ENCODE peak calls at places on chromosomes 13 and 19, in five cellular contexts. K is fibroblast of villous mesenchyme, V is pancreas, M is fibroblast of pulmonary artery, X is HFF-Myc. U is an unnamed sample.

GRCh38 chr13:19158006-19158405 is 23.6 kb downstream of the TUBA3C start:
- DNase-seq in M (no peak), X (no peak), V (no peak), K (no peak), U (no peak)

GRCh38 chr13:98997738-98998641 is 20.1 kb upstream of the DOCK9 start:
- DNase-seq in K (no peak), V (no peak), X (peak), M (no peak), U (no peak)

GRCh38 chr19:39813264-39813998 is 20.5 kb downstream of the DYRK1B start:
- DNase-seq in K (no peak), V (no peak), X (no peak), M (no peak), U (no peak)

GRCh38 chr13:22915442-22916082 is 265.2 kb upstream of the SGCG start:
- DNase-seq in K (peak), X (no peak), M (peak), V (peak), U (peak)

GRCh38 chr13:73481877-73482445 is 423.2 kb downstream of the KLF5 start:
- DNase-seq in V (no peak), K (no peak), X (no peak), M (no peak), U (no peak)

GRCh38 chr13:42707596-42707995 is 73.8 kb upstream of the FAM216B start:
- DNase-seq in K (peak), V (no peak), X (no peak), M (peak), U (peak)

GRCh38 chr19:10288662-10289166 is 1.0 kb upstream of the ICAM5 start:
- DNase-seq in M (peak), X (no peak), V (no peak), K (peak), U (no peak)

GRCh38 chr19:29371766-29372415 is 153.9 kb upstream of the VSTM2B start:
- DNase-seq in K (no peak), X (no peak), V (no peak), M (no peak), U (no peak)

GRCh38 chr13:26508885-26509284 is 48.6 kb upstream of the WASF3 start:
- DNase-seq in K (peak), M (peak), V (no peak), X (no peak), U (peak)

GRCh38 chr19:10690351-10690781 is 10.9 kb upstream of the QTRT1 start:
- DNase-seq in X (no peak), M (peak), K (peak), V (no peak), U (peak)

GRCh38 chr19:531009-531752 is 379 bp upstream of the CDC34 start:
- DNase-seq in M (peak), V (peak), K (peak), X (no peak), U (peak)

GRCh38 chr13:100625447-100625846 is 36.9 kb upstream of the GGACT start:
- DNase-seq in K (no peak), M (no peak), V (no peak), X (no peak), U (no peak)

GRCh38 chr13:62320129-62320724 is 904.6 kb upstream of the PCDH20 start:
- DNase-seq in M (peak), V (no peak), X (no peak), K (peak), U (peak)

GRCh38 chr13:45337803-45338202 is 3.2 kb downstream of the TPT1 start:
- DNase-seq in M (no peak), V (no peak), X (no peak), K (no peak), U (no peak)

GRCh38 chr13:42363941-42364612 is 92.1 kb downstream of the AKAP11 start:
- DNase-seq in K (peak), X (no peak), M (peak), V (no peak), U (peak)

GRCh38 chr13:113155982-113156655 is 2.3 kb upstream of the PROZ start:
- DNase-seq in K (no peak), M (no peak), V (no peak), X (no peak), U (peak)

GRCh38 chr19:6092329-6093286 is 17.7 kb downstream of the RFX2 start:
- DNase-seq in M (peak), X (no peak), K (peak), V (peak), U (peak)

DNA sequence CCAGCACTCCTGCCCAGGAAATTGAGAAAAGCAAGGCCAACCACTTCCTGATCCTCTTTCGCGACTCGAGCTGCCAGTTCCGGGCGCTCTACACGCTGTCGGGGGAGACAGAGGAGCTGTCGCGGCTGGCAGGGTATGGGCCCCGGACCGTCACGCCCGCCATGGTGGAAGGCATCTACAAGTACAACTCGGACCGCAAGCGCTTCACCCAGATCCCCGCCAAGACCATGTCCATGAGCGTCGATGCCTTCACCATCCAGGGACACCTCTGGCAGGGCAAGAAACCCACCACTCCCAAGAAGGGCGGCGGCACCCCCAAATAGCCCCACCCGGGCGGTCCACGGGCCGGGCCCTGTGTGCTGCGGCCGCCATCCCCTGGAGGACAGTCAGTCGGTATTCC is 11.6 kb downstream of the XAB2 start:
- DNase-seq in V (no peak), X (no peak), M (no peak), K (no peak), U (no peak)
- H3K4me3 ChIP-seq in V (no peak), X (no peak), M (no peak), K (no peak), U (no peak)

DNA sequence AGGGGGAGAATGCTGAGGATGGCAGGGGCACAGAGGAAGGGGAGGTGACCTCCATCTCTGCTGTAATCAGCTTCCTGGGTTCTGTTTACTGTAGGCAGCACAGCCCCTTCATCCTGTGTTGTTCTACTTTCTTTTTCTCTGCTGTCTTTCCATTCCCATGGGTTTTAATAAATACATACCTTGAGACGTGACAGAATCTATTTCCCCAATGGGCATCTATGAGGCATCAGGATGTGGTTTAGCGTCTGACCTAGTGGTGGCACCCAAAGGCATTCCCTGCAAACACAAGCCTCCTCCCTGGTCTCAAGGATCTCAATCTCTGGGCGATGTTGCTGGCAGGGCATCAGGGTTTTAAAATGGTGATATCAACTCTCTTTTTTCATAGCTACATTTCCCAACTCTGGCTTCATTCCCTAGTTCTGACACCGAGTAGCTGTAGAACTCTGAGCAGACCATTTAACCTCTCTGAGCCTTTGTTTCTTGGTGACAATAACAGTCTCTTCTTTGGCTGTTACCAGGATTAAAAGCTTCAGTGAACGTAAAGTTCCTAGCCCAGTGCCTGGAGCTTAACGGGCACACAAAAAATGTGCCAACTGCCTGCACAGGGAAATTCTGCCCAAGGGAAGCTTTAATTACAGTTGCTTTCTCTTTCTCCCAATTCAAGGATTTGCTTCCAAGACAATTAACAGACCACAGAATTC is 60.9 kb downstream of the ALOX5AP start:
- DNase-seq in X (no peak), V (no peak), K (peak), M (peak), U (peak)
- TF ChIP-seq CTCF in X (no peak), V (no peak), K (no peak), M (no peak), U (no peak)

GRCh38 chr13:29844441-29844840 is 6.0 kb downstream of the UBL3 start:
- DNase-seq in K (no peak), V (no peak), X (no peak), M (no peak), U (peak)
- H3K4me3 ChIP-seq in K (no peak), V (no peak), X (no peak), M (no peak), U (no peak)

GRCh38 chr19:4360081-4360569 is 16.8 kb downstream of the MPND start:
- DNase-seq in V (no peak), X (no peak), K (no peak), M (no peak), U (no peak)

GRCh38 chr19:4357095-4357797 is 13.9 kb downstream of the MPND start:
- DNase-seq in V (no peak), K (no peak), M (no peak), X (no peak), U (no peak)

GRCh38 chr19:4359627-4360000 is 16.3 kb downstream of the MPND start:
- DNase-seq in M (no peak), X (no peak), K (no peak), V (no peak), U (no peak)

GRCh38 chr19:4357921-4358326 is 14.6 kb downstream of the MPND start:
- DNase-seq in M (no peak), V (no peak), X (no peak), K (no peak), U (no peak)

GRCh38 chr19:4358709-4359626 is 15.6 kb downstream of the MPND start:
- DNase-seq in V (no peak), M (no peak), X (no peak), K (no peak), U (no peak)
- TF ChIP-seq CTCF in V (no peak), M (no peak), X (no peak), K (no peak), U (no peak)

U was measured in cardiac fibroblast.